ENCODE peak calls at places on chromosomes 16 and 17, in nine cellular contexts. O is bronchial epithelial cell; L is colonic mucosa; J is omental fat pad; G is NCI-H1105; E is natural killer cell; N is stimulated activated CD8-positive, alpha-beta memory T cell treated with anti-CD3 and anti-CD28 coated beads, Interleukin-4, amount 100 ng/mL, for 4 hours; B is cardiac fibroblast; V is AG04450. Y is an unnamed sample.

GRCh38 chr17:72592242-72592966 is 471.6 kb downstream of the SOX9 start:
- DNase-seq in O (peak; percentile 62), L (peak; percentile 85), J (no peak), G (peak; percentile 77), E (no peak), N (no peak), B (peak; percentile 91), V (peak; percentile 67), Y (no peak)

GRCh38 chr16:55499951-55500350 is 8.9 kb upstream of the LPCAT2 start:
- DNase-seq in O (peak; percentile 96), L (peak; percentile 23), J (no peak), G (no peak), E (no peak), N (no peak), B (peak; percentile 97), V (peak; percentile 98), Y (peak; percentile 94)

GRCh38 chr16:67719778-67720144 is 645 bp upstream of the GFOD2 start:
- DNase-seq in O (peak; percentile 41), L (peak; percentile 52), J (no peak), G (peak; percentile 19), E (peak; percentile 22), N (no peak), B (peak; percentile 61), V (peak; percentile 11), Y (no peak)

GRCh38 chr17:78484300-78485159 is 92.7 kb downstream of the DNAH17 start:
- DNase-seq in O (no peak), L (peak; percentile 69), J (no peak), G (no peak), E (no peak), N (peak; percentile 27), B (no peak), V (no peak), Y (no peak)

GRCh38 chr17:55750750-55751641 is at the start of gene PCTP:
- DNase-seq in O (peak; percentile 75), L (peak; percentile 97), J (peak; percentile 83), G (no peak), E (peak; percentile 71), N (peak; percentile 64), B (peak; percentile 97), V (peak; percentile 68), Y (peak; percentile 68)

GRCh38 chr17:44794699-44795413 is 35.2 kb downstream of the GJC1 start:
- DNase-seq in O (peak; percentile 89), L (no peak), J (no peak), G (no peak), E (no peak), N (no peak), B (peak; percentile 71), V (peak; percentile 71), Y (peak; percentile 93)

GRCh38 chr17:18932360-18933055 is 19.5 kb upstream of the SLC5A10 start:
- DNase-seq in O (no peak), L (no peak), J (no peak), G (no peak), E (no peak), N (no peak), B (no peak), V (no peak), Y (no peak)

GRCh38 chr17:73891001-73891400 is 246.8 kb upstream of the SDK2 start:
- DNase-seq in O (no peak), L (no peak), J (no peak), G (no peak), E (no peak), N (no peak), B (no peak), V (no peak), Y (no peak)

GRCh38 chr16:14020141-14020540 is 51.0 kb upstream of the MRTFB start:
- DNase-seq in O (no peak), L (no peak), J (no peak), G (no peak), E (no peak), N (no peak), B (no peak), V (no peak), Y (no peak)

GRCh38 chr16:85417156-85417860 is 195.8 kb upstream of the GSE1 start:
- DNase-seq in O (no peak), L (no peak), J (no peak), G (no peak), E (no peak), N (no peak), B (no peak), V (no peak), Y (no peak)

GRCh38 chr16:14011006-14011405 is 60.1 kb upstream of the MRTFB start:
- DNase-seq in O (no peak), L (no peak), J (no peak), G (no peak), E (no peak), N (no peak), B (no peak), V (no peak), Y (no peak)

GRCh38 chr17:78822552-78822951 is 18.1 kb downstream of the USP36 start:
- DNase-seq in O (no peak), L (no peak), J (no peak), G (no peak), E (no peak), N (no peak), B (peak; percentile 81), V (peak; percentile 98), Y (no peak)

GRCh38 chr16:26252598-26252997 is 560.8 kb downstream of the HS3ST4 start:
- DNase-seq in O (no peak), L (no peak), J (no peak), G (no peak), E (no peak), N (no peak), B (no peak), V (no peak), Y (no peak)

GRCh38 chr17:4900231-4901107 is 1.1 kb downstream of the C17orf107 start:
- DNase-seq in O (no peak), L (peak; percentile 62), J (no peak), G (no peak), E (peak; percentile 71), N (peak; percentile 24), B (no peak), V (no peak), Y (no peak)

GRCh38 chr16:75087040-75087979 is 29.3 kb downstream of the LDHD start:
- DNase-seq in O (peak; percentile 32), L (peak; percentile 70), J (no peak), G (peak; percentile 74), E (no peak), N (no peak), B (peak; percentile 90), V (peak; percentile 87), Y (no peak)

GRCh38 chr16:17836868-17837602 is 366.3 kb upstream of the XYLT1 start:
- DNase-seq in O (peak; percentile 50), L (no peak), J (no peak), G (no peak), E (no peak), N (no peak), B (peak; percentile 55), V (peak; percentile 81), Y (peak; percentile 25)

Y was measured in kidney epithelial cell.